ENCODE peak calls at places on chromosomes 13 and 19, in ten cellular contexts. W is tibial artery; F is NCI-H446; Z is stimulated activated CD4-positive, alpha-beta T cell treated with anti-CD3 and anti-CD28 coated beads, Interleukin-2, amount 100 ng/mL, for 48 hours; P is T follicular helper cell; H is H54; D is body of pancreas; B is left ventricle myocardium inferior; Q is A549; R is stimulated activated CD8-positive, alpha-beta memory T cell treated with anti-CD3 and anti-CD28 coated beads, Interleukin-15, amount 100 ng/mL, for 24 hours. C is an unnamed sample.

GRCh38 chr13:91955546-91956355 is 557.3 kb downstream of the GPC5 start:
- DNase-seq in B (no peak), Z (no peak), R (no peak), H (no peak), P (no peak), Q (no peak), D (no peak), W (no peak), F (no peak), C (no peak)

GRCh38 chr19:10718205-10719196 is 622 bp downstream of the DNM2 start:
- DNase-seq in F (no peak), B (peak; percentile 56), H (no peak), Q (no peak), D (peak; percentile 54), W (no peak), R (no peak), P (peak; percentile 28), Z (peak; percentile 56), C (no peak)

GRCh38 chr19:5178051-5178450 is 162.6 kb downstream of the PTPRS start:
- DNase-seq in P (no peak), R (no peak), B (no peak), Q (no peak), W (no peak), D (no peak), H (no peak), Z (no peak), F (no peak), C (no peak)

GRCh38 chr19:55391702-55392615 is 6.2 kb downstream of the RPL28 start:
- DNase-seq in P (no peak), D (no peak), H (no peak), R (no peak), B (no peak), W (no peak), Q (no peak), Z (no peak), F (no peak), C (no peak)

GRCh38 chr13:88602786-88603777 is 931.9 kb downstream of the SLITRK5 start:
- DNase-seq in F (no peak), Z (no peak), H (no peak), Q (no peak), D (no peak), B (no peak), W (no peak), P (no peak), R (no peak), C (no peak)

GRCh38 chr19:7506385-7507328 is 9.2 kb upstream of the ZNF358 start:
- DNase-seq in H (peak; percentile 90), W (peak; percentile 84), R (no peak), D (peak; percentile 90), Q (peak; percentile 62), P (no peak), Z (peak; percentile 51), B (peak; percentile 74), F (peak; percentile 62), C (peak; percentile 62)

GRCh38 chr13:33208290-33208990 is 77.1 kb downstream of the STARD13 start:
- DNase-seq in H (no peak), B (no peak), R (no peak), D (no peak), F (no peak), Q (no peak), P (no peak), W (no peak), Z (no peak), C (no peak)

GRCh38 chr19:7909471-7910067 is 5.1 kb upstream of the TGFBR3L start:
- DNase-seq in F (no peak), D (no peak), W (peak; percentile 61), H (no peak), P (no peak), B (no peak), Z (no peak), Q (no peak), R (no peak), C (no peak)

GRCh38 chr13:89554801-89555200 is 1792.7 kb upstream of the MIR17HG start:
- DNase-seq in B (no peak), Z (no peak), W (no peak), H (no peak), P (no peak), D (no peak), F (no peak), R (no peak), Q (no peak), C (no peak)

GRCh38 chr13:82758056-82758455 is 1124.2 kb downstream of the SLITRK1 start:
- DNase-seq in P (no peak), F (no peak), R (no peak), W (no peak), H (peak; percentile 44), Q (no peak), Z (no peak), B (no peak), D (no peak), C (no peak)

GRCh38 chr13:110801044-110801443 is 87.5 kb downstream of the ING1 start:
- DNase-seq in B (no peak), D (no peak), W (peak; percentile 56), Z (no peak), R (no peak), F (no peak), H (no peak), Q (no peak), P (no peak), C (no peak)

GRCh38 chr19:49411681-49412321 is 11.4 kb downstream of the PTH2 start:
- DNase-seq in Z (no peak), D (no peak), B (no peak), W (no peak), P (no peak), R (no peak), F (no peak), Q (no peak), H (no peak), C (no peak)

GRCh38 chr13:26743971-26744370 is 16.6 kb downstream of the GPR12 start:
- DNase-seq in D (no peak), F (no peak), Q (no peak), B (no peak), Z (no peak), W (no peak), H (no peak), R (no peak), P (no peak), C (no peak)

GRCh38 chr19:55251296-55252081 is 7.3 kb downstream of the PPP6R1 start:
- DNase-seq in H (peak; percentile 82), B (no peak), D (no peak), F (no peak), W (no peak), R (no peak), Q (no peak), Z (no peak), P (peak; percentile 21), C (no peak)

GRCh38 chr13:40813662-40814454 is 24.4 kb downstream of the SLC25A15 start:
- DNase-seq in F (no peak), H (peak; percentile 15), W (no peak), Q (no peak), R (no peak), Z (no peak), D (peak; percentile 46), P (no peak), B (no peak), C (no peak)

GRCh38 chr19:51761696-51762095 is 716 bp downstream of the FPR2 start:
- DNase-seq in F (no peak), B (no peak), R (no peak), Z (no peak), D (no peak), P (no peak), H (no peak), W (no peak), Q (no peak), C (no peak)